ENCODE peak calls at places on chromosomes 13 and 19, in five cellular contexts. One of them, this sample, is unnamed.

GRCh38 chr13:88162076-88162702 is 491.0 kb downstream of the SLITRK5 start:
- DNase-seq in psoas muscle: no peak
- DNase-seq in heart left ventricle: no peak
- DNase-seq in tibial nerve: no peak
- DNase-seq in ovary: no peak
- DNase-seq in this sample: no peak

GRCh38 chr19:41299755-41300089 is 10.2 kb upstream of the CCDC97 start:
- DNase-seq in tibial nerve: peak; percentile 51
- DNase-seq in psoas muscle: peak; percentile 80
- DNase-seq in heart left ventricle: peak; percentile 90
- DNase-seq in ovary: no peak
- DNase-seq in this sample: peak; percentile 57

GRCh38 chr19:13781547-13781946 is 7.3 kb downstream of the C19orf53 start:
- DNase-seq in psoas muscle: peak; percentile 78
- DNase-seq in heart left ventricle: peak; percentile 83
- DNase-seq in tibial nerve: peak; percentile 75
- DNase-seq in ovary: peak; percentile 71
- DNase-seq in this sample: no peak

GRCh38 chr19:41906271-41906670 is 22.0 kb downstream of the ERFL start:
- DNase-seq in psoas muscle: no peak
- DNase-seq in tibial nerve: no peak
- DNase-seq in heart left ventricle: no peak
- DNase-seq in ovary: no peak
- DNase-seq in this sample: no peak

GRCh38 chr13:113064534-113065405 is 40.8 kb upstream of the F7 start:
- DNase-seq in ovary: no peak
- DNase-seq in tibial nerve: no peak
- DNase-seq in heart left ventricle: peak; percentile 18
- DNase-seq in psoas muscle: no peak
- DNase-seq in this sample: no peak

GRCh38 chr13:58087566-58087965 is 456.0 kb downstream of the PCDH17 start:
- DNase-seq in heart left ventricle: no peak
- DNase-seq in ovary: no peak
- DNase-seq in tibial nerve: no peak
- DNase-seq in psoas muscle: no peak
- DNase-seq in this sample: no peak

GRCh38 chr19:19181614-19182013 is 10.3 kb downstream of the BORCS8 start:
- DNase-seq in heart left ventricle: no peak
- DNase-seq in psoas muscle: no peak
- DNase-seq in ovary: no peak
- DNase-seq in tibial nerve: no peak
- DNase-seq in this sample: no peak

GRCh38 chr13:33752631-33753030 is 65.3 kb upstream of the RFC3 start:
- DNase-seq in ovary: no peak
- DNase-seq in heart left ventricle: no peak
- DNase-seq in psoas muscle: no peak
- DNase-seq in tibial nerve: no peak
- DNase-seq in this sample: no peak

GRCh38 chr13:100527644-100528043 is 60.9 kb downstream of the GGACT start:
- DNase-seq in ovary: no peak
- DNase-seq in psoas muscle: no peak
- DNase-seq in tibial nerve: no peak
- DNase-seq in heart left ventricle: no peak
- DNase-seq in this sample: no peak

GRCh38 chr19:28610731-28611130 is 602.2 kb downstream of the UQCRFS1 start:
- DNase-seq in ovary: no peak
- DNase-seq in psoas muscle: no peak
- DNase-seq in heart left ventricle: no peak
- DNase-seq in tibial nerve: no peak
- DNase-seq in this sample: no peak

GRCh38 chr13:26882731-26883130 is 122.1 kb upstream of the GPR12 start:
- DNase-seq in heart left ventricle: no peak
- DNase-seq in ovary: no peak
- DNase-seq in tibial nerve: no peak
- DNase-seq in psoas muscle: no peak
- DNase-seq in this sample: no peak

GRCh38 chr19:14775855-14776254 is 2.5 kb downstream of the ADGRE2 start:
- DNase-seq in ovary: no peak
- DNase-seq in tibial nerve: no peak
- DNase-seq in psoas muscle: no peak
- DNase-seq in heart left ventricle: peak; percentile 35
- DNase-seq in this sample: no peak

GRCh38 chr19:51417807-51418152 is 338 bp upstream of the SIGLEC10 start:
- DNase-seq in ovary: no peak
- DNase-seq in psoas muscle: no peak
- DNase-seq in tibial nerve: no peak
- DNase-seq in heart left ventricle: no peak
- DNase-seq in this sample: no peak

GRCh38 chr19:53908933-53909415 is at the start of gene CACNG7:
- DNase-seq in ovary: no peak
- DNase-seq in tibial nerve: no peak
- DNase-seq in heart left ventricle: no peak
- DNase-seq in psoas muscle: no peak
- DNase-seq in this sample: no peak

GRCh38 chr19:51460164-51460992 is 2.1 kb upstream of the SIGLEC8 start:
- DNase-seq in ovary: no peak
- DNase-seq in heart left ventricle: no peak
- DNase-seq in tibial nerve: no peak
- DNase-seq in psoas muscle: no peak
- DNase-seq in this sample: no peak

GRCh38 chr19:4144666-4145261 is 8.7 kb upstream of the CREB3L3 start:
- DNase-seq in tibial nerve: no peak
- DNase-seq in psoas muscle: no peak
- DNase-seq in heart left ventricle: no peak
- DNase-seq in ovary: no peak
- DNase-seq in this sample: no peak

GRCh38 chr19:6263306-6264076 is 16.3 kb downstream of the MLLT1 start:
- DNase-seq in tibial nerve: no peak
- DNase-seq in ovary: no peak
- DNase-seq in psoas muscle: no peak
- DNase-seq in heart left ventricle: no peak
- DNase-seq in this sample: no peak

GRCh38 chr19:22421797-22422196 is 349 bp downstream of the ZNF98 start:
- DNase-seq in tibial nerve: no peak
- DNase-seq in psoas muscle: no peak
- DNase-seq in ovary: no peak
- DNase-seq in heart left ventricle: peak; percentile 29
- DNase-seq in this sample: no peak

GRCh38 chr19:41321204-41321599 is 11.2 kb downstream of the CCDC97 start:
- DNase-seq in tibial nerve: no peak
- DNase-seq in psoas muscle: no peak
- DNase-seq in heart left ventricle: no peak
- DNase-seq in ovary: no peak
- DNase-seq in this sample: no peak

GRCh38 chr13:33199282-33199850 is 86.2 kb downstream of the STARD13 start:
- DNase-seq in tibial nerve: no peak
- DNase-seq in heart left ventricle: no peak
- DNase-seq in ovary: no peak
- DNase-seq in psoas muscle: no peak
- DNase-seq in this sample: no peak

GRCh38 chr19:35264281-35265125 is 4.3 kb upstream of the USF2 start:
- DNase-seq in tibial nerve: no peak
- DNase-seq in psoas muscle: no peak
- DNase-seq in ovary: peak; percentile 25
- DNase-seq in heart left ventricle: no peak
- DNase-seq in this sample: no peak
- H3K27ac ChIP-seq in tibial nerve: peak overlapping the region; percentile 99
- H3K27ac ChIP-seq in psoas muscle: no peak overlapping the region
- H3K27ac ChIP-seq in ovary: no peak overlapping the region
- H3K27ac ChIP-seq in heart left ventricle: no peak overlapping the region
- H3K27ac ChIP-seq in this sample: no peak overlapping the region

GRCh38 chr13:38753878-38754277 is 67.0 kb downstream of the FREM2 start:
- DNase-seq in heart left ventricle: no peak
- DNase-seq in tibial nerve: no peak
- DNase-seq in ovary: no peak
- DNase-seq in psoas muscle: no peak
- DNase-seq in this sample: no peak

GRCh38 chr13:38759390-38759789 is 72.5 kb downstream of the FREM2 start:
- DNase-seq in psoas muscle: no peak
- DNase-seq in heart left ventricle: no peak
- DNase-seq in ovary: no peak
- DNase-seq in tibial nerve: no peak
- DNase-seq in this sample: no peak

GRCh38 chr13:38758278-38758677 is 71.4 kb downstream of the FREM2 start:
- DNase-seq in ovary: no peak
- DNase-seq in tibial nerve: no peak
- DNase-seq in psoas muscle: no peak
- DNase-seq in heart left ventricle: no peak
- DNase-seq in this sample: no peak

GRCh38 chr13:38752726-38753125 is 65.8 kb downstream of the FREM2 start:
- DNase-seq in heart left ventricle: no peak
- DNase-seq in psoas muscle: no peak
- DNase-seq in tibial nerve: no peak
- DNase-seq in ovary: no peak
- DNase-seq in this sample: no peak

DNA sequence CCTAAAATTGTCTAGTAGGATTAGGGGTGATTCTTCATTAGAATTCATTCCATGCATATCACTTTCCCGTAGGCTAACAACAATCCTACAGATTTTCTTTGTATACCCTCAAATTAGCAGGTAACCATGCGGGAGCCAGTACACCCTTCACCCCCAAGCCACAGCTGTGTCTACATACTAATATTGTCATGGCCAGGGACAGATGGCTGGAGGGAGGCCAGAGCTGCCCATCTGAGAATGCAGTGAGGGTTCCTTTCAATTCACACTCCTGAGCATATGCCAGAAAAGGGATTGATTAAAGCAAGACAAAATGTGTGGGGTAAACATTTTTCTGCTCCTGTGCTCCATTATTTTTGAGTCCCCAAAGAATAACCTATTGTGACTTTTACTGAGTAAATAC is 68.9 kb downstream of the FREM2 start:
- DNase-seq in heart left ventricle: no peak
- DNase-seq in psoas muscle: no peak
- DNase-seq in tibial nerve: no peak
- DNase-seq in ovary: no peak
- DNase-seq in this sample: no peak
- TF ChIP-seq CTCF in heart left ventricle: no peak
- TF ChIP-seq CTCF in psoas muscle: no peak
- TF ChIP-seq CTCF in tibial nerve: no peak
- TF ChIP-seq CTCF in ovary: no peak
- TF ChIP-seq CTCF in this sample: no peak

GRCh38 chr13:20146381-20146780 is 14.5 kb downstream of the GJA3 start:
- DNase-seq in heart left ventricle: no peak
- DNase-seq in tibial nerve: no peak
- DNase-seq in psoas muscle: no peak
- DNase-seq in ovary: no peak
- DNase-seq in this sample: no peak
- H3K9me3 ChIP-seq in heart left ventricle: no peaks in the 10 kb centered on the region
- H3K9me3 ChIP-seq in tibial nerve: no peaks in the 10 kb centered on the region
- H3K9me3 ChIP-seq in psoas muscle: no peaks in the 10 kb centered on the region
- H3K9me3 ChIP-seq in ovary: no peaks in the 10 kb centered on the region
- H3K9me3 ChIP-seq in this sample: no peaks in the 10 kb centered on the region

DNA sequence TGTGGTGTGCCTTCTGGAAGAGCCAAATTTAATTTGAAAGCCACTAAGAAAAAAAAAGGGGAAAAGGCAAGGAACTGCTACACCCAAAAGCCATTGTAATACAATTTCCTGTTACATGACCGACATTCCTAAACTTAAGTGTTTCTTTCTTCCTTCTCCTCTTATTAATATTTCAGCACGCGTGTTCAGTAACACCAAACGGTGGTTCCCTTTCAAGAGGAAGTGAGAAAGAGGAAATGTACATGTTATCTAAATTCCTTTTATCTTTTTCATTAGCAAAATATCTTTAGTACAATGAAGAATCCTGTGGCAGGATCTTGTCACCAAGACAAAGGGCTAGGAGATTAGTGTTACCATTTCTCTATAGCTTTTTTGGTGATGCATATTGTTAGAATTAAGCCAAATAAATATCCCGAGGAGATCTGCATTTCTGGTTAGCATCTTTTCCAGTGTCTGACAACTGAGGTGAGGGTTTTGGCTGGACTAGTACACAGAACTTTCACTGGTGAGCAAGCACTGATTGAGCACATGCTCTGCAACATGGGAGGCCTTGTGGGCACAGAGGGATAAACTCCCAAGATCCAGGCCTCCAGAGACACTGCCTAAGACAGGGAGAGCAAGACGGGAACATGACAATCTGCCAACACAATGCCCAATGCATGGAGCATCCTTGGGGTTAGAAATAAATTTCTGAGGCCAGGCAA is 22.1 kb downstream of the LATS2 start:
- DNase-seq in heart left ventricle: no peak
- DNase-seq in psoas muscle: no peak
- DNase-seq in tibial nerve: no peak
- DNase-seq in ovary: no peak
- DNase-seq in this sample: no peak
- H3K27ac ChIP-seq in heart left ventricle: peak overlapping the region; percentile 3
- H3K27ac ChIP-seq in psoas muscle: peak overlapping the region; percentile 44
- H3K27ac ChIP-seq in tibial nerve: peak overlapping the region; percentile 9
- H3K27ac ChIP-seq in ovary: no peak overlapping the region
- H3K27ac ChIP-seq in this sample: no peak overlapping the region

DNA sequence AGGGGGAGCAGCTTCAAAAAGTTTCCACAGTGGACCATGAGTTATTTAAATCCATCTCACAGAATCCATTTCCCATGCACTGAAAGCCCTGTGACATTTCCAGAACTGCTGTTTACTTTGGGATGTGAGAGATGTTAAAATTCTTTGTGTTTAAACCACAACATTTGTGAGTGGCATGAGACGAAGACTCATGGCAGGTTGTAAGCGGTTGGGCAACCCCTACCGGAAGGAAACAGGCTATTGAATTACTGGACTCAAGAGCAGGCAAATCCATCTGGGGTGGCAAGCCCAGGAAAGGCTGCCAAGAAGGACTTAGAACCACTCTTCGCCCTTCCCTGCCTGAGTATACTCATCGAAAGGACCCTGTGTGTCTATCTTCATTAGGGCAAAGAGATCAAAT is 22.3 kb upstream of the CLDN10 start:
- DNase-seq in tibial nerve: no peak
- DNase-seq in ovary: no peak
- DNase-seq in heart left ventricle: no peak
- DNase-seq in psoas muscle: peak; percentile 13
- DNase-seq in this sample: no peak
- TF ChIP-seq CTCF in tibial nerve: no peak
- TF ChIP-seq CTCF in ovary: no peak
- TF ChIP-seq CTCF in heart left ventricle: no peak
- TF ChIP-seq CTCF in psoas muscle: no peak
- TF ChIP-seq CTCF in this sample: no peak

GRCh38 chr13:95954266-95954665 is 98.9 kb downstream of the UGGT2 start:
- DNase-seq in tibial nerve: no peak
- DNase-seq in heart left ventricle: no peak
- DNase-seq in ovary: no peak
- DNase-seq in psoas muscle: no peak
- DNase-seq in this sample: no peak
- H3K9me3 ChIP-seq in tibial nerve: peaks cover 5% of the 10 kb centered on the region
- H3K9me3 ChIP-seq in heart left ventricle: no peaks in the 10 kb centered on the region
- H3K9me3 ChIP-seq in ovary: no peaks in the 10 kb centered on the region
- H3K9me3 ChIP-seq in psoas muscle: no peaks in the 10 kb centered on the region
- H3K9me3 ChIP-seq in this sample: peaks cover 4% of the 10 kb centered on the region

DNA sequence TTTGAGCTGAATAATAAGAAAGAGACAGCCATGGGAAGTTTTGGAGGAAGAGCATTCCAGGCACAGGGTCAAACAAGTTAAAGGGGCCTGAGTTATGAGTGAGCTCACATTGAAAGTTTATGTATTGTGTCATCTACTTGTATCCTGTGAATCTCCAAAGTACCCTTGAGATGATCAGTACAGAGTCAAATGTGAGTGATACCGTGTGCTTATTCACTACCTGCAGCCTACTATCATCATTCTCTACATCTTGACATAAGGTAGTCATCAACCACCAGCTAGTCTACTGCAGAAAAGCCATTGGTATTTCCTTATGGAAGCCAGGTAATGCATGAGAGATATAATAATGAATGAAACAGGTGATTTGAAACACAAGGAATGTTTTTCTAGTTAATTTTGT is 3.0 kb upstream of the KCTD12 start:
- DNase-seq in tibial nerve: no peak
- DNase-seq in heart left ventricle: no peak
- DNase-seq in psoas muscle: no peak
- DNase-seq in ovary: no peak
- DNase-seq in this sample: no peak
- H3K27ac ChIP-seq in tibial nerve: no peak overlapping the region
- H3K27ac ChIP-seq in heart left ventricle: no peak overlapping the region
- H3K27ac ChIP-seq in psoas muscle: no peak overlapping the region
- H3K27ac ChIP-seq in ovary: no peak overlapping the region
- H3K27ac ChIP-seq in this sample: no peak overlapping the region